ENCODE peak calls at places on chromosomes 4 and X, in seven cellular contexts. One of them, this sample, is unnamed. For H3K4me1, the result is how much of the 10 kb centered on the place peaks cover.

GRCh38 chrX:47366051-47366722 is 4.2 kb upstream of the ZNF157 start:
- DNase-seq in K562: peak
- DNase-seq in SK-N-SH: peak
- DNase-seq in sigmoid colon: peak
- DNase-seq in tibial nerve: peak
- DNase-seq in upper lobe of left lung: no peak
- DNase-seq in A549: peak
- DNase-seq in this sample: peak

GRCh38 chr4:100633269-100633668 is 115.4 kb upstream of the EMCN start:
- DNase-seq in tibial nerve: no peak
- DNase-seq in A549: no peak
- DNase-seq in SK-N-SH: no peak
- DNase-seq in sigmoid colon: no peak
- DNase-seq in K562: no peak
- DNase-seq in upper lobe of left lung: no peak
- DNase-seq in this sample: no peak

GRCh38 chr4:21656832-21657231 is 291.7 kb downstream of the KCNIP4 start:
- DNase-seq in K562: no peak
- DNase-seq in SK-N-SH: no peak
- DNase-seq in tibial nerve: no peak
- DNase-seq in A549: no peak
- DNase-seq in sigmoid colon: no peak
- DNase-seq in upper lobe of left lung: no peak
- DNase-seq in this sample: no peak

GRCh38 chr4:13933163-13933562 is 305.6 kb upstream of the BOD1L1 start:
- DNase-seq in A549: no peak
- DNase-seq in upper lobe of left lung: no peak
- DNase-seq in SK-N-SH: no peak
- DNase-seq in tibial nerve: no peak
- DNase-seq in sigmoid colon: no peak
- DNase-seq in K562: no peak
- DNase-seq in this sample: no peak

GRCh38 chr4:10006236-10006603 is 15.1 kb downstream of the SLC2A9 start:
- DNase-seq in upper lobe of left lung: no peak
- DNase-seq in K562: no peak
- DNase-seq in A549: peak
- DNase-seq in tibial nerve: peak
- DNase-seq in SK-N-SH: no peak
- DNase-seq in sigmoid colon: peak
- DNase-seq in this sample: no peak

GRCh38 chrX:72712094-72712755 is 1.9 kb downstream of the PHKA1 start:
- DNase-seq in upper lobe of left lung: no peak
- DNase-seq in K562: no peak
- DNase-seq in SK-N-SH: peak
- DNase-seq in A549: no peak
- DNase-seq in sigmoid colon: no peak
- DNase-seq in tibial nerve: no peak
- DNase-seq in this sample: no peak

GRCh38 chr4:59553739-59554126 is 1646.4 kb upstream of the ADGRL3 start:
- DNase-seq in tibial nerve: no peak
- DNase-seq in sigmoid colon: no peak
- DNase-seq in SK-N-SH: no peak
- DNase-seq in A549: peak
- DNase-seq in upper lobe of left lung: no peak
- DNase-seq in K562: no peak
- DNase-seq in this sample: no peak

GRCh38 chr4:55216871-55217635 is 91.7 kb upstream of the KDR start:
- DNase-seq in sigmoid colon: no peak
- DNase-seq in A549: no peak
- DNase-seq in K562: no peak
- DNase-seq in upper lobe of left lung: no peak
- DNase-seq in tibial nerve: no peak
- DNase-seq in SK-N-SH: no peak
- DNase-seq in this sample: no peak

GRCh38 chr4:152509595-152510209 is 26.2 kb downstream of the FBXW7 start:
- DNase-seq in tibial nerve: no peak
- DNase-seq in upper lobe of left lung: no peak
- DNase-seq in A549: no peak
- DNase-seq in SK-N-SH: no peak
- DNase-seq in sigmoid colon: no peak
- DNase-seq in K562: no peak
- DNase-seq in this sample: no peak

GRCh38 chrX:47266643-47267042 is 33.8 kb downstream of the USP11 start:
- DNase-seq in A549: no peak
- DNase-seq in SK-N-SH: no peak
- DNase-seq in K562: no peak
- DNase-seq in sigmoid colon: no peak
- DNase-seq in upper lobe of left lung: no peak
- DNase-seq in tibial nerve: no peak
- DNase-seq in this sample: no peak

GRCh38 chrX:11406109-11406755 is 113.0 kb downstream of the AMELX start:
- DNase-seq in upper lobe of left lung: no peak
- DNase-seq in SK-N-SH: no peak
- DNase-seq in sigmoid colon: no peak
- DNase-seq in tibial nerve: no peak
- DNase-seq in A549: no peak
- DNase-seq in K562: no peak
- DNase-seq in this sample: no peak

GRCh38 chrX:74449937-74450330 is 28.6 kb downstream of the SLC16A2 start:
- DNase-seq in sigmoid colon: no peak
- DNase-seq in tibial nerve: no peak
- DNase-seq in A549: no peak
- DNase-seq in upper lobe of left lung: no peak
- DNase-seq in SK-N-SH: no peak
- DNase-seq in K562: no peak
- DNase-seq in this sample: no peak

GRCh38 chrX:136767104-136767941 is 13.4 kb downstream of the ARHGEF6 start:
- DNase-seq in upper lobe of left lung: peak
- DNase-seq in K562: peak
- DNase-seq in SK-N-SH: peak
- DNase-seq in A549: peak
- DNase-seq in sigmoid colon: peak
- DNase-seq in tibial nerve: peak
- DNase-seq in this sample: peak

GRCh38 chrX:154349359-154349935 is 25.0 kb downstream of the FLNA start:
- DNase-seq in A549: no peak
- DNase-seq in sigmoid colon: peak
- DNase-seq in upper lobe of left lung: peak
- DNase-seq in K562: no peak
- DNase-seq in SK-N-SH: no peak
- DNase-seq in tibial nerve: no peak
- DNase-seq in this sample: no peak

GRCh38 chrX:136310411-136310810 is 9.6 kb downstream of the ADGRG4 start:
- DNase-seq in tibial nerve: no peak
- DNase-seq in upper lobe of left lung: no peak
- DNase-seq in K562: peak
- DNase-seq in A549: peak
- DNase-seq in sigmoid colon: no peak
- DNase-seq in SK-N-SH: no peak
- DNase-seq in this sample: no peak

GRCh38 chr4:144820115-144820514 is 174.2 kb downstream of the HHIP start:
- DNase-seq in K562: no peak
- DNase-seq in tibial nerve: no peak
- DNase-seq in upper lobe of left lung: no peak
- DNase-seq in SK-N-SH: no peak
- DNase-seq in sigmoid colon: no peak
- DNase-seq in A549: no peak
- DNase-seq in this sample: no peak

GRCh38 chr4:32460972-32461371 is 1740.8 kb downstream of the PCDH7 start:
- DNase-seq in upper lobe of left lung: no peak
- DNase-seq in tibial nerve: no peak
- DNase-seq in SK-N-SH: no peak
- DNase-seq in K562: no peak
- DNase-seq in sigmoid colon: no peak
- DNase-seq in A549: no peak
- DNase-seq in this sample: no peak

GRCh38 chr4:70703695-70704332 is 15.5 kb downstream of the UTP3 start:
- DNase-seq in A549: no peak
- DNase-seq in tibial nerve: peak
- DNase-seq in sigmoid colon: no peak
- DNase-seq in upper lobe of left lung: no peak
- DNase-seq in K562: no peak
- DNase-seq in SK-N-SH: no peak
- DNase-seq in this sample: no peak

GRCh38 chr4:14787894-14788293 is 214.4 kb upstream of the CPEB2 start:
- DNase-seq in tibial nerve: no peak
- DNase-seq in upper lobe of left lung: no peak
- DNase-seq in SK-N-SH: no peak
- DNase-seq in K562: no peak
- DNase-seq in sigmoid colon: no peak
- DNase-seq in A549: no peak
- DNase-seq in this sample: no peak

GRCh38 chr4:125316781-125317525 is 2.2 kb downstream of the FAT4 start:
- DNase-seq in sigmoid colon: peak
- DNase-seq in upper lobe of left lung: peak
- DNase-seq in SK-N-SH: peak
- DNase-seq in K562: no peak
- DNase-seq in tibial nerve: peak
- DNase-seq in A549: peak
- DNase-seq in this sample: peak

GRCh38 chr4:115360441-115360840 is 247.0 kb upstream of the NDST4 start:
- DNase-seq in A549: no peak
- DNase-seq in K562: no peak
- DNase-seq in tibial nerve: no peak
- DNase-seq in upper lobe of left lung: no peak
- DNase-seq in sigmoid colon: no peak
- DNase-seq in SK-N-SH: no peak
- DNase-seq in this sample: no peak

GRCh38 chr4:61992351-61992750 is 792.2 kb downstream of the ADGRL3 start:
- DNase-seq in SK-N-SH: no peak
- DNase-seq in tibial nerve: no peak
- DNase-seq in upper lobe of left lung: no peak
- DNase-seq in sigmoid colon: no peak
- DNase-seq in A549: no peak
- DNase-seq in K562: no peak
- DNase-seq in this sample: no peak

DNA sequence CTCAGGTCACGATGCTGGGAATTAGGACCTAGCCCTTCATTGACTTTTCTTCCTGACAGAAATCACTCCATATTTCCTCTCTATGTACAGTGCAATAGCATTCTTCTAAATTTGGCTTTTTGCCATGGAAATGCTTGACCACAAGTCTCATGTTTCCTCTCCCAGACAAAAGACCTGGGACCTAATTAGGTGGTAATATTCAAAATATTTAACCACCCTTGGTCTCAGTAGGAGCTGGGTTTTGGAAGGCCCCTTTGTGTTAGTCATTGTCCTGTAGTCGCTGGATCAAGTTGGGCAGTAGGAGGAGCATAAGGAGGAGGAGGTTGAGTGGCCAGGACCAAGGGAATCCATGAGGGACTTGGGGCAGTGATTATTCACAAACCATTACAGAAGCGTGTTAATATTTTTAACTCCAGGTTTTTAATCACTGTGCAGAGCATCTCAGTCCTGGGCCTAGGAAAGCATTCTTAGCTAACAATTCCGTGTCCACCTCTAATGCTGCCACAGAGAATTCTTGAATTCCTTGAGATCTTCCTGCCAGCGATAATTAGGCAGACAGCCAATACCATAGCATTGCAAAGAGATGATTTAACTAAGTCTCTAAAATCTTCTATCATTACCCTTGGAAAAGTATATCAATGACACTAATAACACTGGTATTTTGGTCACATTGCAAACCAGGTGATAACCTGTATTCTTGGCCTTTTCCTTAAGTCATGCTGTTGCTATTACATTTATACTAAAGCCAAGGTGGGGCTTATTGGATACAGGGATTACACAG is 25.0 kb upstream of the SHROOM4 start:
- DNase-seq in SK-N-SH: no peak
- DNase-seq in K562: no peak
- DNase-seq in tibial nerve: no peak
- DNase-seq in A549: no peak
- DNase-seq in upper lobe of left lung: no peak
- DNase-seq in sigmoid colon: no peak
- DNase-seq in this sample: no peak
- TF ChIP-seq EP300 in SK-N-SH: no peak
- TF ChIP-seq EP300 in K562: no peak
- TF ChIP-seq EP300 in tibial nerve: no peak
- TF ChIP-seq EP300 in A549: no peak
- TF ChIP-seq EP300 in upper lobe of left lung: no peak
- TF ChIP-seq EP300 in sigmoid colon: no peak
- TF ChIP-seq EP300 in this sample: no peak

GRCh38 chr4:1727117-1728031 is 6.1 kb downstream of the TACC3 start:
- DNase-seq in A549: peak
- DNase-seq in upper lobe of left lung: no peak
- DNase-seq in sigmoid colon: no peak
- DNase-seq in SK-N-SH: peak
- DNase-seq in K562: no peak
- DNase-seq in tibial nerve: peak
- DNase-seq in this sample: peak
- H3K4me1 ChIP-seq in A549: half or more
- H3K4me1 ChIP-seq in upper lobe of left lung: under half
- H3K4me1 ChIP-seq in sigmoid colon: under half
- H3K4me1 ChIP-seq in SK-N-SH: under half
- H3K4me1 ChIP-seq in K562: under half
- H3K4me1 ChIP-seq in tibial nerve: under half
- H3K4me1 ChIP-seq in this sample: under half

DNA sequence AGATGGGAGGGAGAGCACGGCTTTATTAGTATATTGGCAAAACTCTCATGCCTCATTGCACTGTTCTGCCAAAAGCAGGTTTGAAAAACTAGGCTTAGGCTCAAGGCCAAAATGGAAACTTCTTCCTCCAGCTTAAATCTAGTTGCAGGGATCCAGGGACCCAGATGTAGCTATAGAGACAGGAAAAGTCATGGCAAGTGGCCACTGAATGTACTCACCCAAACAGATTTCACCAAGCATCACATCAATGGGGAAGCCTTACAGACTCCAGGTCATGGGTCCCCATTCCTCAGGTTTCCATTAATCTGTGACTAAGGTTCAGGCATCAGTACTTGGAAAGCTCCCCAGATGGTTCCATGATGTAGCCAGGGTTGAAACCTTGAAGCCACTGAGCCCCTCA is 149.3 kb downstream of the STK32B start:
- DNase-seq in K562: no peak
- DNase-seq in SK-N-SH: no peak
- DNase-seq in upper lobe of left lung: no peak
- DNase-seq in sigmoid colon: no peak
- DNase-seq in A549: no peak
- DNase-seq in tibial nerve: no peak
- DNase-seq in this sample: no peak
- TF ChIP-seq EP300 in K562: no peak
- TF ChIP-seq EP300 in SK-N-SH: no peak
- TF ChIP-seq EP300 in upper lobe of left lung: no peak
- TF ChIP-seq EP300 in sigmoid colon: no peak
- TF ChIP-seq EP300 in A549: no peak
- TF ChIP-seq EP300 in tibial nerve: no peak
- TF ChIP-seq EP300 in this sample: no peak

DNA sequence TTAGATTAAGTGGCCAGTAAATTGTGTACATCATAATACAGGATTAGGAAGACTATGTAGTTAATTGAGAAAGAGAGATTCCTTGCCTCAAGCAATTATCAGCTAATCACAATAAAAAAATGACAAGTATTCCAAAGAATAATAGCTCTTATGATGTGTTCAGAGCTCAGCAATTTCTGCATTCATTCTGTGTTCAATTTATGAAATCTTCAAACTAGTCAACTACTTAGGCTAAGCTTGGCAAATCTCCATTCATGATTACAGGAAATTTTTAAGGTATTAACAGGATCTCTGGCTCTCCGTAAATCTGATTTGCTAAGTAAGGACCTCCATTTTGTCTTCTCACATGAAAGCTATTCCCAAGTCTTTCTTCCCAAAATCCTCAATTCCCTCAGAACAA is 256.9 kb upstream of the TEX13A start:
- DNase-seq in SK-N-SH: no peak
- DNase-seq in tibial nerve: no peak
- DNase-seq in sigmoid colon: no peak
- DNase-seq in A549: no peak
- DNase-seq in upper lobe of left lung: no peak
- DNase-seq in K562: no peak
- DNase-seq in this sample: no peak
- H3K4me1 ChIP-seq in SK-N-SH: under half
- H3K4me1 ChIP-seq in tibial nerve: under half
- H3K4me1 ChIP-seq in sigmoid colon: under half
- H3K4me1 ChIP-seq in A549: under half
- H3K4me1 ChIP-seq in upper lobe of left lung: under half
- H3K4me1 ChIP-seq in K562: under half
- H3K4me1 ChIP-seq in this sample: under half

This sample was measured in suprapubic skin.